ENCODE peak calls at places on chromosomes 3 and 15, in six cellular contexts. L, K, Z, H, W and A are unnamed samples. For H3K79me2, the result is how much of the 10 kb centered on the place peaks cover.

GRCh38 chr3:156230291-156230900 is 110.0 kb downstream of the KCNAB1 start:
- DNase-seq in L (no peak), K (no peak), Z (no peak), H (no peak), W (no peak), A (no peak)

GRCh38 chr15:90046846-90047481 is 45.8 kb downstream of the ZNF710 start:
- DNase-seq in L (no peak), K (no peak), Z (no peak), H (no peak), W (no peak), A (no peak)

GRCh38 chr3:71438004-71438685 is 145.4 kb downstream of the FOXP1 start:
- DNase-seq in L (no peak), K (no peak), Z (no peak), H (no peak), W (no peak), A (no peak)

GRCh38 chr3:151751161-151751560 is 17.4 kb downstream of the AADACL2 start:
- DNase-seq in L (no peak), K (no peak), Z (no peak), H (no peak), W (no peak), A (no peak)

GRCh38 chr3:69941439-69942176 is 57.9 kb upstream of the SAMMSON start:
- DNase-seq in L (no peak), K (no peak), Z (no peak), H (no peak), W (no peak), A (no peak)

GRCh38 chr15:78492841-78493240 is 14.5 kb upstream of the HYKK start:
- DNase-seq in L (no peak), K (no peak), Z (no peak), H (no peak), W (no peak), A (no peak)

GRCh38 chr3:158057666-158058065 is 48.6 kb downstream of the SHOX2 start:
- DNase-seq in L (no peak), K (no peak), Z (no peak), H (no peak), W (no peak), A (no peak)

GRCh38 chr3:125043599-125044151 is 12.1 kb downstream of the HEG1 start:
- DNase-seq in L (no peak), K (no peak), Z (no peak), H (no peak), W (no peak), A (peak)

GRCh38 chr3:135310317-135310716 is 515.3 kb downstream of the EPHB1 start:
- DNase-seq in L (no peak), K (no peak), Z (no peak), H (no peak), W (peak), A (no peak)

GRCh38 chr3:113054552-113054951 is 63.8 kb downstream of the GTPBP8 start:
- DNase-seq in L (no peak), K (no peak), Z (no peak), H (no peak), W (no peak), A (no peak)

GRCh38 chr3:119294889-119295769 is 946 bp downstream of the ARHGAP31 start:
- DNase-seq in L (no peak), K (no peak), Z (no peak), H (no peak), W (no peak), A (peak)

GRCh38 chr15:70035719-70036077 is 62.0 kb downstream of the TLE3 start:
- DNase-seq in L (no peak), K (no peak), Z (no peak), H (no peak), W (peak), A (no peak)

GRCh38 chr3:45365060-45365459 is 23.3 kb upstream of the LARS2 start:
- DNase-seq in L (no peak), K (no peak), Z (no peak), H (no peak), W (no peak), A (no peak)

GRCh38 chr3:112464264-112464663 is 35.0 kb downstream of the BTLA start:
- DNase-seq in L (no peak), K (no peak), Z (no peak), H (no peak), W (peak), A (no peak)

GRCh38 chr15:101578443-101578894 is 73.7 kb downstream of the TM2D3 start:
- DNase-seq in L (peak), K (no peak), Z (peak), H (peak), W (no peak), A (peak)

GRCh38 chr3:174639970-174640369 is 219.2 kb upstream of the NAALADL2 start:
- DNase-seq in L (no peak), K (no peak), Z (no peak), H (no peak), W (no peak), A (no peak)

GRCh38 chr3:38001456-38002081 is 11.0 kb downstream of the VILL start:
- DNase-seq in L (peak), K (peak), Z (no peak), H (no peak), W (no peak), A (no peak)

DNA sequence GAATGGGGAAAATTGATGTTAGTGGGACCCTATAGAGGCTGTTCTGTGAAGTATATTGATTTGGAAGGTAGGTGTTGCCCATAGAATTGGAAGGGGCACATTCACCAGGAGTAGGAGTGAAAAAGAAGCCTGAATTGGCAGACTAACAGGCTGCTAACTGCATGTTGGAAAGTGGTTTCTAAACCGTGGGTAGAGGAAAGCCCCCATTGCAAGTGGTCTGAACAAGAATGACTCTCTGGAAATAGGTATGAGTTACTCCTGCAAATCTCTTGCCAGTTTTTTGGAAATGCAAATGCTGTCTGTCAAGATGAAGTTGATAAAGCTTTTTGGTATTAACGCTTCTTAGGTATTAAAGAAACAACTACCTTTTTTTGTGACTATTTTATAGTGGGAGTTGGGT is 3.5 kb downstream of the UBE2E1 start:
- DNase-seq in L (no peak), K (no peak), Z (no peak), H (no peak), W (no peak), A (no peak)
- TF ChIP-seq YY1 in L (no peak), K (no peak), Z (no peak), H (no peak), W (no peak), A (no peak)

GRCh38 chr3:10341901-10342398 is 21.0 kb upstream of the SEC13 start:
- DNase-seq in L (no peak), K (no peak), Z (no peak), H (no peak), W (no peak), A (peak)

GRCh38 chr3:10344147-10344943 is 23.4 kb upstream of the SEC13 start:
- DNase-seq in L (peak), K (peak), Z (no peak), H (no peak), W (no peak), A (peak)

GRCh38 chr3:10344944-10345575 is 24.1 kb upstream of the SEC13 start:
- DNase-seq in L (peak), K (no peak), Z (no peak), H (no peak), W (no peak), A (no peak)

GRCh38 chr3:10343526-10343925 is 22.6 kb upstream of the SEC13 start:
- DNase-seq in L (no peak), K (no peak), Z (no peak), H (no peak), W (no peak), A (no peak)

GRCh38 chr3:10342781-10343180 is 21.9 kb upstream of the SEC13 start:
- DNase-seq in L (no peak), K (no peak), Z (no peak), H (no peak), W (no peak), A (no peak)
- H3K9ac ChIP-seq in L (no peak), K (no peak), Z (no peak), H (no peak), W (no peak), A (no peak)

GRCh38 chr15:75201609-75202250 is at the start of gene C15orf39:
- DNase-seq in L (peak), K (peak), Z (peak), H (peak), W (no peak), A (peak)

GRCh38 chr15:75200391-75200764 is 1.3 kb upstream of the C15orf39 start:
- DNase-seq in L (peak), K (no peak), Z (no peak), H (no peak), W (no peak), A (no peak)

GRCh38 chr15:75202251-75203016 is 752 bp downstream of the C15orf39 start:
- DNase-seq in L (no peak), K (peak), Z (no peak), H (peak), W (no peak), A (peak)

GRCh38 chr15:75199347-75199976 is 2.2 kb upstream of the C15orf39 start:
- DNase-seq in L (no peak), K (no peak), Z (no peak), H (no peak), W (no peak), A (no peak)

DNA sequence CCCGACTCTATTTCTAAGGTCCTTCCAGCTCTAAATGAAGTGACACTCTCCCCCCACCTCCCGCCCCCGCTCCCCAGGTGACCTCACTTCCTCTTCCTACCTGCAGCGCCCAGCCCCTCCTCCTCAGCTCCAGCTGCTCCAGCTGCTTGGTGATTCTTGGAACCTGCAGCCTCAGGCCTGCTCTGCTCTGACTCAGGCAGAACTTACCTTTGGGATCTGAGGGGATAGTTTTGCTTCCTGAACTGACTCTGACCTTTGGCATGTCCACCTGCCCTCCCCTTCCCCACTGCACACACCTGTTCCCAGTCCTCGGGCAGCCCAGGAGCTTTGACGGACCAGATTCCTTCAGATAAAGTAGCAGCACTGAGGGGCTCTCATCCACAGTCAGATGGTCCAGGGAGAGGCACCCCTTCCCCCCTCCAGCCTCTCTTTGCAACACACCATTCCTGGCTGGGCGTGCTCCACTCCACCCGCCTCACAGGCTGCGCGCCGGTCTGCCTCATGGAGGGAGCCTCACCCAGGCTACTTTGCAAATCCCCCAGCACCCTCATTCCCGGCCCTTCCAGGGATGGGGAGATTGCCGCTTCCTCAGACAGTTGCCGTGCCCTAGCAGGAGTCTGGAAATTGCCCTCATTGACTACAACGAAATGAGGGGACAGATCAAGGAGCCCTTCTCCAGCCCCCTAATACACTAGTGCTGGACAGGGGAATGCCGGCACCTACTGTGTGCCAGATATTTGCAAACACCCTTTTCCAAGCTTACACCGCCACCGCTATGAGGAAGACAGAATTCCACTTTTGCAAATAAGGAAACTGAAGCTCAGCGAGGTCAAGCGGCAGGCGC is 695 bp upstream of the C15orf39 start:
- DNase-seq in L (peak), K (peak), Z (peak), H (peak), W (no peak), A (no peak)
- H3K79me2 ChIP-seq in L (under half), K (under half), Z (under half), H (half or more), W (half or more), A (under half)

GRCh38 chr15:38035701-38036100 is 101.3 kb downstream of the TMCO5A start:
- DNase-seq in L (no peak), K (no peak), Z (no peak), H (no peak), W (no peak), A (no peak)

GRCh38 chr15:38041576-38041975 is 107.1 kb downstream of the TMCO5A start:
- DNase-seq in L (no peak), K (no peak), Z (no peak), H (no peak), W (no peak), A (no peak)

GRCh38 chr15:38036790-38037338 is 102.4 kb downstream of the TMCO5A start:
- DNase-seq in L (no peak), K (no peak), Z (no peak), H (no peak), W (no peak), A (no peak)

GRCh38 chr15:38040615-38041014 is 106.2 kb downstream of the TMCO5A start:
- DNase-seq in L (no peak), K (no peak), Z (no peak), H (no peak), W (no peak), A (no peak)

DNA sequence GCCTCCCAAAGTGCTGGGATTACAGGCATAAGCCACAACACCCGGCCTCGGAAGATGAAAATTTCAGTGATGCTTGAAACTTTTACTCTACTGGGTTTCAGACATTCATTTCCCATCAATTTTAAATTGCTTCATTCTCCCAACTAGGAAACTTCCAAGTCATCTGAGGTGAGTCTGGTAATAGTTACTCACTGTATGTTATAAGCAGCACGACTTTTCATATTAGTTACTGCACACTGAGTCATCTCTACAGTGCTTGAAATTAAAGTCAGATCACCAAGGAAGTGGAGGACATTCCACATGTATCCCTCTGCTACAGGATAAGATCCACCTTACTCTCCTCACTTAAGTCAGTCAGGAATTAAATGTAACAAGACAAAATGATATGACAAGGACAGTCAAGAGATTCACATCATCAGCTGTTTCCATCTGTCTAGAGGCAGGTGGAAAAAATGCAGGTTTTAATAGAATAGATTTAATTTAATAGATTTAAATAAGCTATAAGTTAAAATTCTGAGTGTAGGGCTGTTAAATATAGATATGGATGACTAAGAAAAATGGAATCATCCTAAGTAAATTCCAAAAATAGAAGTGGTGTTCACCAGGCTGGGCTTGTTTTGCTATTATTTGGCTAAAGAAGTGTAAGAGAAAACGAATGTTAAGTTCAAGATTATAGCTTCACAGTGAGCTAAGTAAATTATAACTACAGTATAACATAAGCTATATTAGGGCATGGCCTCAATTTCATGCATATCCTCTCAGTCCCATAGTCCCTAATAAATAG is 104.4 kb downstream of the TMCO5A start:
- DNase-seq in L (no peak), K (no peak), Z (no peak), H (no peak), W (no peak), A (no peak)
- TF ChIP-seq YY1 in L (no peak), K (no peak), Z (no peak), H (no peak), W (no peak), A (no peak)

DNA sequence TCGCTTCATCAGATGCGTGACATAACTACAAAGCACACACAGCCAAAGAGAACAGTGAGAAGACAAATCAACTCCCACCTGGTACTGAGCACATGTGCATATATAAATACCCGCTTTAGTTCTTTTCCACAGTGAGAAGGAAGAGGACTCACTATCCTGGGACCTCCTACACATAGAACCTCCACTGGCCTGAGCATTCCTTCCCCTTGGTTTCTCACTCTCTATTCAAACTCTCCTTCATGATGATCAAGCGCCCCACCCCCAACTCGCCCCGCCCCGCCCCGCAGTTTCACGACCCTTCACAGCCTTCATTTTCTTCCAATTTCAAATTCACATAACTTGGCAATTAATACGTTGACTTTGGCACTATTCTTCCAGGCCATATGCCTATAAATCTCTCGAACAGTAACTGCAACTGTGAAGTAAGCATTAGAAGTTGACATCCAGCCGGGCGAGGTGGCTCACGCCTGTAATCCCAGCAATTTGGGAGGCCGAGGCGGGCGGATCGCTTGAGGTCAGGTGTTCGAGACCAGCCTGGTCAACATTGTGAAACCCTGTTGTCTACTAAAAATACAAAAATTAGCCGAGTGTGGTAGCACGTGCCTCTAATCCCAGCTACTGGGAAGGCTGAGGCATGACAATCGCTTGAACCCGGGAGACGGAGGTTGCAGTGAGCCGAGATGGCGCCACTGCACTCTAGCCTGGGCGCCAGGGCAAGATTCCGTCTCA is 1.1 kb downstream of the RPS17 start:
- DNase-seq in L (no peak), K (peak), Z (no peak), H (peak), W (no peak), A (peak)
- H3K9ac ChIP-seq in L (peak), K (peak), Z (peak), H (peak), W (peak), A (peak)